ENCODE peak calls at places on chromosome 1, in seven cellular contexts. G, U, V, I, K, P and J are unnamed samples.

GRCh38 chr1:29650041-29650400 is 413.7 kb downstream of the PTPRU start:
- DNase-seq in V (no peak), G (no peak), K (peak; percentile 33), U (no peak), I (no peak), P (no peak), J (no peak)

GRCh38 chr1:204435886-204436271 is 24.3 kb upstream of the PPP1R15B start:
- DNase-seq in G (no peak), I (no peak), U (no peak), K (no peak), V (no peak), P (no peak), J (no peak)

GRCh38 chr1:2952992-2953391 is 68.3 kb upstream of the ACTRT2 start:
- DNase-seq in U (peak; percentile 23), G (no peak), V (no peak), P (no peak), I (peak; percentile 52), K (no peak), J (no peak)

GRCh38 chr1:86233406-86233805 is 76.8 kb upstream of the COL24A1 start:
- DNase-seq in U (no peak), V (no peak), P (no peak), K (no peak), I (no peak), G (peak; percentile 38), J (no peak)

GRCh38 chr1:89542345-89542744 is 17.7 kb downstream of the LRRC8B start:
- DNase-seq in K (no peak), V (no peak), U (no peak), I (no peak), G (no peak), P (no peak), J (no peak)

GRCh38 chr1:118100686-118101300 is 84.2 kb downstream of the SPAG17 start:
- DNase-seq in I (no peak), K (no peak), G (no peak), P (no peak), U (no peak), V (peak; percentile 82), J (no peak)

GRCh38 chr1:225760531-225760930 is 17.1 kb upstream of the SRP9 start:
- DNase-seq in P (no peak), I (no peak), V (no peak), G (no peak), U (peak; percentile 63), K (no peak), J (no peak)

GRCh38 chr1:181931873-181932272 is 129.6 kb downstream of the ZNF648 start:
- DNase-seq in I (no peak), G (no peak), U (no peak), K (no peak), P (no peak), V (no peak), J (no peak)